ENCODE peak calls at places on chromosomes 7 and 10, in seven cellular contexts. One of them, this sample, is unnamed.
A peak's percentile ranks its signal among the peaks of the same experiment; 100 is the strongest.

GRCh38 chr7:125149151-125149550 is 219.5 kb upstream of the POT1 start:
- DNase-seq in hepatocyte: no peak
- DNase-seq in K562: no peak
- DNase-seq in GM12865: no peak
- DNase-seq in ovary: no peak
- DNase-seq in fibroblast of pulmonary artery: peak; percentile 39
- DNase-seq in Peyer's patch: no peak
- DNase-seq in this sample: no peak

GRCh38 chr10:35758086-35758485 is 116.0 kb upstream of the FZD8 start:
- DNase-seq in GM12865: no peak
- DNase-seq in ovary: peak; percentile 15
- DNase-seq in K562: no peak
- DNase-seq in fibroblast of pulmonary artery: peak; percentile 46
- DNase-seq in hepatocyte: no peak
- DNase-seq in Peyer's patch: no peak
- DNase-seq in this sample: no peak

GRCh38 chr7:106031271-106032029 is 68.4 kb downstream of the CDHR3 start:
- DNase-seq in K562: no peak
- DNase-seq in hepatocyte: peak; percentile 26
- DNase-seq in Peyer's patch: no peak
- DNase-seq in GM12865: no peak
- DNase-seq in ovary: peak; percentile 51
- DNase-seq in fibroblast of pulmonary artery: peak; percentile 35
- DNase-seq in this sample: no peak

GRCh38 chr7:129066290-129067131 is 11.6 kb upstream of the TNPO3 start:
- DNase-seq in GM12865: no peak
- DNase-seq in fibroblast of pulmonary artery: peak; percentile 64
- DNase-seq in K562: peak; percentile 80
- DNase-seq in Peyer's patch: no peak
- DNase-seq in hepatocyte: peak; percentile 66
- DNase-seq in ovary: no peak
- DNase-seq in this sample: no peak

GRCh38 chr7:157977717-157978470 is 609.7 kb downstream of the PTPRN2 start:
- DNase-seq in K562: no peak
- DNase-seq in ovary: no peak
- DNase-seq in fibroblast of pulmonary artery: no peak
- DNase-seq in Peyer's patch: no peak
- DNase-seq in GM12865: no peak
- DNase-seq in hepatocyte: no peak
- DNase-seq in this sample: no peak

GRCh38 chr7:150961510-150962284 is 16.4 kb downstream of the KCNH2 start:
- DNase-seq in K562: no peak
- DNase-seq in GM12865: no peak
- DNase-seq in hepatocyte: no peak
- DNase-seq in fibroblast of pulmonary artery: no peak
- DNase-seq in ovary: no peak
- DNase-seq in Peyer's patch: no peak
- DNase-seq in this sample: no peak

GRCh38 chr7:45978731-45979211 is 57.7 kb upstream of the IGFBP3 start:
- DNase-seq in hepatocyte: no peak
- DNase-seq in fibroblast of pulmonary artery: peak; percentile 21
- DNase-seq in Peyer's patch: no peak
- DNase-seq in GM12865: no peak
- DNase-seq in K562: no peak
- DNase-seq in ovary: no peak
- DNase-seq in this sample: no peak

GRCh38 chr10:80540644-80541143 is 3.0 kb downstream of the SH2D4B start:
- DNase-seq in Peyer's patch: no peak
- DNase-seq in hepatocyte: no peak
- DNase-seq in GM12865: peak; percentile 76
- DNase-seq in K562: no peak
- DNase-seq in ovary: no peak
- DNase-seq in fibroblast of pulmonary artery: no peak
- DNase-seq in this sample: no peak

GRCh38 chr10:55091691-55092328 is 290.8 kb upstream of the PCDH15 start:
- DNase-seq in K562: no peak
- DNase-seq in ovary: no peak
- DNase-seq in fibroblast of pulmonary artery: peak; percentile 27
- DNase-seq in hepatocyte: peak; percentile 38
- DNase-seq in Peyer's patch: no peak
- DNase-seq in GM12865: peak; percentile 10
- DNase-seq in this sample: no peak

GRCh38 chr10:130884456-130884855 is 427.1 kb downstream of the TCERG1L start:
- DNase-seq in fibroblast of pulmonary artery: no peak
- DNase-seq in GM12865: no peak
- DNase-seq in ovary: no peak
- DNase-seq in hepatocyte: no peak
- DNase-seq in Peyer's patch: no peak
- DNase-seq in K562: no peak
- DNase-seq in this sample: no peak

GRCh38 chr10:50846753-50847152 is 38.7 kb downstream of the A1CF start:
- DNase-seq in fibroblast of pulmonary artery: no peak
- DNase-seq in ovary: no peak
- DNase-seq in hepatocyte: no peak
- DNase-seq in K562: no peak
- DNase-seq in GM12865: no peak
- DNase-seq in Peyer's patch: no peak
- DNase-seq in this sample: no peak

GRCh38 chr7:25009271-25009670 is 29.3 kb upstream of the OSBPL3 start:
- DNase-seq in K562: no peak
- DNase-seq in ovary: no peak
- DNase-seq in fibroblast of pulmonary artery: peak; percentile 96
- DNase-seq in Peyer's patch: no peak
- DNase-seq in hepatocyte: no peak
- DNase-seq in GM12865: no peak
- DNase-seq in this sample: no peak

GRCh38 chr7:24786941-24787340 is 29.7 kb upstream of the GSDME start:
- DNase-seq in fibroblast of pulmonary artery: peak; percentile 92
- DNase-seq in hepatocyte: no peak
- DNase-seq in GM12865: peak; percentile 27
- DNase-seq in Peyer's patch: no peak
- DNase-seq in ovary: no peak
- DNase-seq in K562: no peak
- DNase-seq in this sample: no peak

GRCh38 chr7:83465643-83466042 is 183.3 kb downstream of the SEMA3E start:
- DNase-seq in K562: no peak
- DNase-seq in hepatocyte: no peak
- DNase-seq in fibroblast of pulmonary artery: no peak
- DNase-seq in GM12865: no peak
- DNase-seq in Peyer's patch: no peak
- DNase-seq in ovary: no peak
- DNase-seq in this sample: no peak

GRCh38 chr10:76397210-76397881 is 965.9 kb downstream of the LRMDA start:
- DNase-seq in fibroblast of pulmonary artery: peak; percentile 25
- DNase-seq in hepatocyte: no peak
- DNase-seq in Peyer's patch: no peak
- DNase-seq in GM12865: no peak
- DNase-seq in K562: no peak
- DNase-seq in ovary: no peak
- DNase-seq in this sample: no peak

GRCh38 chr7:122602800-122603199 is 96.1 kb downstream of the RNF133 start:
- DNase-seq in GM12865: no peak
- DNase-seq in ovary: no peak
- DNase-seq in Peyer's patch: no peak
- DNase-seq in fibroblast of pulmonary artery: no peak
- DNase-seq in K562: no peak
- DNase-seq in hepatocyte: no peak
- DNase-seq in this sample: no peak

DNA sequence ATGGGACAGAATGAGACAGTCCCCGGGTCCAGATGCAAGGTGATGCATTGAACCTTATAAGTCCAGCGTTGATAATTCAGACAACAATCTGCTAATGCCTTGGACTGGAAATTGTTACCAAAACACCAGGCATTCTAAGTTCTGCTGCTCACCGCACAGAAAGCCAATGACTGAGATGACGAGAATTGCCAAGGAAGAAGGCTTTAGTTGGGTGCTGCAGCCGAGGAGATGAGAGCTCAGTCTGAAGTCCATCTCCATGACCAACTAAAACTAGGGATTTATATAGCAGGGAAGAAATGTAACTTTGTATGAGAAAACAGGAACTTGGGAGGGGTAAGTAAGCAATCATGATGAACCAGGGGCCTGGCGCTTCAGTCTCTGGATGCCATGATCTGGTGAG is 68.7 kb downstream of the PRKCQ start:
- DNase-seq in K562: no peak
- DNase-seq in GM12865: no peak
- DNase-seq in ovary: no peak
- DNase-seq in fibroblast of pulmonary artery: no peak
- DNase-seq in Peyer's patch: no peak
- DNase-seq in hepatocyte: no peak
- DNase-seq in this sample: no peak
- H3K4me3 ChIP-seq in K562: no peak overlapping the region
- H3K4me3 ChIP-seq in GM12865: no peak overlapping the region
- H3K4me3 ChIP-seq in ovary: no peak overlapping the region
- H3K4me3 ChIP-seq in fibroblast of pulmonary artery: no peak overlapping the region
- H3K4me3 ChIP-seq in Peyer's patch: no peak overlapping the region
- H3K4me3 ChIP-seq in hepatocyte: no peak overlapping the region
- H3K4me3 ChIP-seq in this sample: no peak overlapping the region

GRCh38 chr10:107444443-107444842 is 279.9 kb upstream of the SORCS1 start:
- DNase-seq in K562: no peak
- DNase-seq in fibroblast of pulmonary artery: no peak
- DNase-seq in GM12865: no peak
- DNase-seq in hepatocyte: no peak
- DNase-seq in ovary: no peak
- DNase-seq in Peyer's patch: no peak
- DNase-seq in this sample: no peak
- TF ChIP-seq CTCF in K562: no peak
- TF ChIP-seq CTCF in fibroblast of pulmonary artery: no peak
- TF ChIP-seq CTCF in GM12865: no peak
- TF ChIP-seq CTCF in hepatocyte: no peak
- TF ChIP-seq CTCF in ovary: no peak
- TF ChIP-seq CTCF in Peyer's patch: no peak
- TF ChIP-seq CTCF in this sample: no peak

GRCh38 chr7:1619152-1620079 is 49.6 kb upstream of the PSMG3 start:
- DNase-seq in GM12865: no peak
- DNase-seq in hepatocyte: no peak
- DNase-seq in K562: no peak
- DNase-seq in ovary: no peak
- DNase-seq in fibroblast of pulmonary artery: no peak
- DNase-seq in Peyer's patch: no peak
- DNase-seq in this sample: no peak
- H3K4me3 ChIP-seq in GM12865: no peak overlapping the region
- H3K4me3 ChIP-seq in hepatocyte: no peak overlapping the region
- H3K4me3 ChIP-seq in K562: no peak overlapping the region
- H3K4me3 ChIP-seq in ovary: no peak overlapping the region
- H3K4me3 ChIP-seq in fibroblast of pulmonary artery: no peak overlapping the region
- H3K4me3 ChIP-seq in Peyer's patch: no peak overlapping the region
- H3K4me3 ChIP-seq in this sample: no peak overlapping the region

GRCh38 chr7:143345428-143345900 is 17.0 kb downstream of the FAM131B start:
- DNase-seq in fibroblast of pulmonary artery: peak; percentile 28
- DNase-seq in Peyer's patch: peak; percentile 63
- DNase-seq in GM12865: peak; percentile 41
- DNase-seq in ovary: no peak
- DNase-seq in K562: peak; percentile 70
- DNase-seq in hepatocyte: peak; percentile 82
- DNase-seq in this sample: no peak
- TF ChIP-seq CTCF in fibroblast of pulmonary artery: peak; percentile 46
- TF ChIP-seq CTCF in Peyer's patch: peak; percentile 55
- TF ChIP-seq CTCF in GM12865: peak; percentile 41
- TF ChIP-seq CTCF in ovary: no peak
- TF ChIP-seq CTCF in K562: peak; percentile 85
- TF ChIP-seq CTCF in hepatocyte: peak; percentile 61
- TF ChIP-seq CTCF in this sample: no peak

GRCh38 chr7:31047282-31047681 is 4.8 kb upstream of the ADCYAP1R1 start:
- DNase-seq in K562: no peak
- DNase-seq in GM12865: no peak
- DNase-seq in Peyer's patch: no peak
- DNase-seq in hepatocyte: no peak
- DNase-seq in fibroblast of pulmonary artery: no peak
- DNase-seq in ovary: no peak
- DNase-seq in this sample: no peak
- H3K4me3 ChIP-seq in K562: no peak overlapping the region
- H3K4me3 ChIP-seq in GM12865: no peak overlapping the region
- H3K4me3 ChIP-seq in Peyer's patch: no peak overlapping the region
- H3K4me3 ChIP-seq in hepatocyte: no peak overlapping the region
- H3K4me3 ChIP-seq in fibroblast of pulmonary artery: no peak overlapping the region
- H3K4me3 ChIP-seq in ovary: no peak overlapping the region
- H3K4me3 ChIP-seq in this sample: no peak overlapping the region

GRCh38 chr7:33762153-33762902 is 143.0 kb upstream of the BMPER start:
- DNase-seq in GM12865: no peak
- DNase-seq in hepatocyte: no peak
- DNase-seq in ovary: no peak
- DNase-seq in Peyer's patch: no peak
- DNase-seq in fibroblast of pulmonary artery: no peak
- DNase-seq in K562: no peak
- DNase-seq in this sample: no peak
- TF ChIP-seq CTCF in GM12865: no peak
- TF ChIP-seq CTCF in hepatocyte: no peak
- TF ChIP-seq CTCF in ovary: no peak
- TF ChIP-seq CTCF in Peyer's patch: no peak
- TF ChIP-seq CTCF in fibroblast of pulmonary artery: peak; percentile 10
- TF ChIP-seq CTCF in K562: no peak
- TF ChIP-seq CTCF in this sample: no peak

GRCh38 chr10:71848325-71849277 is 2.5 kb downstream of the PSAP start:
- DNase-seq in fibroblast of pulmonary artery: peak; percentile 47
- DNase-seq in K562: no peak
- DNase-seq in hepatocyte: no peak
- DNase-seq in ovary: no peak
- DNase-seq in Peyer's patch: no peak
- DNase-seq in GM12865: no peak
- DNase-seq in this sample: no peak
- H3K4me3 ChIP-seq in fibroblast of pulmonary artery: peak overlapping the region; percentile 82
- H3K4me3 ChIP-seq in K562: peak overlapping the region; percentile 69
- H3K4me3 ChIP-seq in hepatocyte: peak overlapping the region; percentile 2
- H3K4me3 ChIP-seq in ovary: no peak overlapping the region
- H3K4me3 ChIP-seq in Peyer's patch: no peak overlapping the region
- H3K4me3 ChIP-seq in GM12865: peak overlapping the region; percentile 18
- H3K4me3 ChIP-seq in this sample: no peak overlapping the region

DNA sequence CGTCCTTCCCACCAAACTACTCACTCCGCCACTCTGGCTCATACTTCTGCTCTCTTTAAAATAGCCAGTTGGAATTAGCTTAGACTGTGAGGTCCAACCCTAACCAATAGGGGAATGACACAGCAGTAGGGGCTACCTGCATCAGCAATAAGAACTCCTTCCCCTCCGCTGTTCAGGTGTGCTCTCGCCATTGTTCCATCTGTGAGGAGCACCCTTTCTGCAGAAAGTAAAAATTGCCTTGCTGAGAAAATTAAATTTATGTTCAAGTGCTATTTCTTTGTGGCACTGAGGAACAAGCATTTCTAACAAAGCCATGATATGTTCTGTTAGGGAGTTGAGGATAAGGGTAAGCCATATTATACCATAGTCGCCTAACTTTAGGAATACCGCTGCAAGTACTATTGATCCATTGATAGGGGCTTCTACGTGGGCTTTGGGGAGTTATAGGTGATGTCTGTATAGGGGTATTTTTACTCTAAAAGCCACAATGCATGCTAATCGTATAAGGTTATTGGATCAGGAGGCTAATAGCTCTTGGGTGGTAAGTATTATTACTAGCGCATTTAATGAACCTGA is 1269.5 kb downstream of the TYW1 start:
- DNase-seq in ovary: no peak
- DNase-seq in fibroblast of pulmonary artery: no peak
- DNase-seq in K562: no peak
- DNase-seq in GM12865: no peak
- DNase-seq in Peyer's patch: no peak
- DNase-seq in hepatocyte: no peak
- DNase-seq in this sample: no peak
- TF ChIP-seq CTCF in ovary: no peak
- TF ChIP-seq CTCF in fibroblast of pulmonary artery: no peak
- TF ChIP-seq CTCF in K562: no peak
- TF ChIP-seq CTCF in GM12865: no peak
- TF ChIP-seq CTCF in Peyer's patch: no peak
- TF ChIP-seq CTCF in hepatocyte: no peak
- TF ChIP-seq CTCF in this sample: no peak

This sample was measured in LNCaP clone FGC.